ENCODE peak calls at places on chromosomes 1 and 21, in five cellular contexts. One of them, this sample, is unnamed.

GRCh38 chr1:155255243-155256100 is at the start of gene ENTREP3:
- DNase-seq in mesendoderm: peak; percentile 93
- DNase-seq in neuronal stem cell: peak; percentile 87
- DNase-seq in mesenchymal stem cell: peak; percentile 88
- DNase-seq in H1: peak; percentile 61
- DNase-seq in this sample: peak; percentile 78

GRCh38 chr21:29148535-29148934 is 18.1 kb downstream of the MAP3K7CL start:
- DNase-seq in mesendoderm: no peak
- DNase-seq in neuronal stem cell: no peak
- DNase-seq in mesenchymal stem cell: no peak
- DNase-seq in H1: no peak
- DNase-seq in this sample: peak; percentile 64

GRCh38 chr1:33159577-33159976 is 22.3 kb downstream of the TRIM62 start:
- DNase-seq in mesendoderm: no peak
- DNase-seq in neuronal stem cell: no peak
- DNase-seq in mesenchymal stem cell: no peak
- DNase-seq in H1: no peak
- DNase-seq in this sample: no peak

GRCh38 chr1:6141601-6142000 is 38.5 kb downstream of the CHD5 start:
- DNase-seq in mesendoderm: peak; percentile 57
- DNase-seq in neuronal stem cell: no peak
- DNase-seq in mesenchymal stem cell: peak; percentile 6
- DNase-seq in H1: no peak
- DNase-seq in this sample: no peak

GRCh38 chr1:79044974-79045650 is 38.6 kb upstream of the ADGRL4 start:
- DNase-seq in mesendoderm: peak; percentile 49
- DNase-seq in neuronal stem cell: no peak
- DNase-seq in mesenchymal stem cell: no peak
- DNase-seq in H1: peak; percentile 19
- DNase-seq in this sample: no peak

GRCh38 chr1:20735581-20736111 is 3.1 kb upstream of the SH2D5 start:
- DNase-seq in mesendoderm: no peak
- DNase-seq in neuronal stem cell: no peak
- DNase-seq in mesenchymal stem cell: no peak
- DNase-seq in H1: no peak
- DNase-seq in this sample: peak; percentile 25

GRCh38 chr1:224884428-224884827 is 45.0 kb upstream of the DNAH14 start:
- DNase-seq in mesendoderm: peak; percentile 72
- DNase-seq in neuronal stem cell: no peak
- DNase-seq in mesenchymal stem cell: peak; percentile 60
- DNase-seq in H1: no peak
- DNase-seq in this sample: peak; percentile 33

GRCh38 chr1:186530104-186530503 is 69.2 kb upstream of the PDC start:
- DNase-seq in mesendoderm: no peak
- DNase-seq in neuronal stem cell: no peak
- DNase-seq in mesenchymal stem cell: peak; percentile 68
- DNase-seq in H1: no peak
- DNase-seq in this sample: peak; percentile 56

GRCh38 chr1:156663178-156663577 is 14.0 kb downstream of the NES start:
- DNase-seq in mesendoderm: peak; percentile 71
- DNase-seq in neuronal stem cell: no peak
- DNase-seq in mesenchymal stem cell: peak; percentile 68
- DNase-seq in H1: no peak
- DNase-seq in this sample: peak; percentile 79

GRCh38 chr1:183218981-183219621 is 33.0 kb downstream of the LAMC2 start:
- DNase-seq in mesendoderm: no peak
- DNase-seq in neuronal stem cell: no peak
- DNase-seq in mesenchymal stem cell: peak; percentile 7
- DNase-seq in H1: no peak
- DNase-seq in this sample: no peak

GRCh38 chr1:12426030-12426429 is 192.0 kb downstream of the DHRS3 start:
- DNase-seq in mesendoderm: no peak
- DNase-seq in neuronal stem cell: no peak
- DNase-seq in mesenchymal stem cell: no peak
- DNase-seq in H1: no peak
- DNase-seq in this sample: peak; percentile 34

GRCh38 chr1:229098903-229099578 is 171.9 kb upstream of the RAB4A start:
- DNase-seq in mesendoderm: peak; percentile 33
- DNase-seq in neuronal stem cell: no peak
- DNase-seq in mesenchymal stem cell: no peak
- DNase-seq in H1: no peak
- DNase-seq in this sample: no peak
- H2BK5ac ChIP-seq in mesendoderm: peak overlapping the region; percentile 41
- H2BK5ac ChIP-seq in neuronal stem cell: peak overlapping the region; percentile 40
- H2BK5ac ChIP-seq in mesenchymal stem cell: no peak overlapping the region
- H2BK5ac ChIP-seq in H1: peak overlapping the region; percentile 9
- H2BK5ac ChIP-seq in this sample: no peak overlapping the region

GRCh38 chr1:16608838-16609560 is 4.4 kb downstream of the NBPF1 start:
- DNase-seq in mesendoderm: no peak
- DNase-seq in neuronal stem cell: no peak
- DNase-seq in mesenchymal stem cell: no peak
- DNase-seq in H1: no peak
- DNase-seq in this sample: no peak

GRCh38 chr1:16605532-16605931 is 7.8 kb downstream of the NBPF1 start:
- DNase-seq in mesendoderm: no peak
- DNase-seq in neuronal stem cell: no peak
- DNase-seq in mesenchymal stem cell: no peak
- DNase-seq in H1: no peak
- DNase-seq in this sample: no peak

GRCh38 chr1:16606106-16606505 is 7.3 kb downstream of the NBPF1 start:
- DNase-seq in mesendoderm: no peak
- DNase-seq in neuronal stem cell: no peak
- DNase-seq in mesenchymal stem cell: no peak
- DNase-seq in H1: no peak
- DNase-seq in this sample: no peak

GRCh38 chr1:16605213-16605525 is 8.2 kb downstream of the NBPF1 start:
- DNase-seq in mesendoderm: no peak
- DNase-seq in neuronal stem cell: no peak
- DNase-seq in mesenchymal stem cell: no peak
- DNase-seq in H1: no peak
- DNase-seq in this sample: peak; percentile 55

GRCh38 chr1:16607433-16607851 is 5.9 kb downstream of the NBPF1 start:
- DNase-seq in mesendoderm: no peak
- DNase-seq in neuronal stem cell: no peak
- DNase-seq in mesenchymal stem cell: no peak
- DNase-seq in H1: no peak
- DNase-seq in this sample: no peak
- H2BK5ac ChIP-seq in mesendoderm: no peak overlapping the region
- H2BK5ac ChIP-seq in neuronal stem cell: no peak overlapping the region
- H2BK5ac ChIP-seq in mesenchymal stem cell: no peak overlapping the region
- H2BK5ac ChIP-seq in H1: no peak overlapping the region
- H2BK5ac ChIP-seq in this sample: no peak overlapping the region

DNA sequence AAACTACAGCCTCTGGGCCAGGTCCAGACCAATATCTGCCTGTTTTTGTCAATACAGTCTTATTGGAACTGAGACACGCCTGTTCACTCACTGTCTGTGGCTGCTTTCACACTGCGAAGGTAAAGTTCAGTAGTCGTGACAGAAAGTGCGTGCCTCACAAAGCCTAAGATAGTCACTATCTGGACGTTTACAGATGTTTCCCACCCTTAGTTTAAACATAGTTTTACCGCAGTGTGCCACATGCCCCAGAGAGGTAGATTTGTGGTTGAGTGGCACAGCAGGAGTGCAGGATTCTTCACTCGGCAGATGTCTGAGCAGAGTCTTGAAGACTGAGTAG is 61.9 kb downstream of the NFASC start:
- DNase-seq in mesendoderm: no peak
- DNase-seq in neuronal stem cell: no peak
- DNase-seq in mesenchymal stem cell: no peak
- DNase-seq in H1: no peak
- DNase-seq in this sample: no peak
- H2BK5ac ChIP-seq in mesendoderm: peak overlapping the region; percentile 20
- H2BK5ac ChIP-seq in neuronal stem cell: no peak overlapping the region
- H2BK5ac ChIP-seq in mesenchymal stem cell: no peak overlapping the region
- H2BK5ac ChIP-seq in H1: no peak overlapping the region
- H2BK5ac ChIP-seq in this sample: no peak overlapping the region

GRCh38 chr1:228969968-228970800 is 234.9 kb downstream of the RHOU start:
- DNase-seq in mesendoderm: no peak
- DNase-seq in neuronal stem cell: no peak
- DNase-seq in mesenchymal stem cell: no peak
- DNase-seq in H1: no peak
- DNase-seq in this sample: no peak
- H2BK5ac ChIP-seq in mesendoderm: no peak overlapping the region
- H2BK5ac ChIP-seq in neuronal stem cell: no peak overlapping the region
- H2BK5ac ChIP-seq in mesenchymal stem cell: no peak overlapping the region
- H2BK5ac ChIP-seq in H1: no peak overlapping the region
- H2BK5ac ChIP-seq in this sample: no peak overlapping the region

DNA sequence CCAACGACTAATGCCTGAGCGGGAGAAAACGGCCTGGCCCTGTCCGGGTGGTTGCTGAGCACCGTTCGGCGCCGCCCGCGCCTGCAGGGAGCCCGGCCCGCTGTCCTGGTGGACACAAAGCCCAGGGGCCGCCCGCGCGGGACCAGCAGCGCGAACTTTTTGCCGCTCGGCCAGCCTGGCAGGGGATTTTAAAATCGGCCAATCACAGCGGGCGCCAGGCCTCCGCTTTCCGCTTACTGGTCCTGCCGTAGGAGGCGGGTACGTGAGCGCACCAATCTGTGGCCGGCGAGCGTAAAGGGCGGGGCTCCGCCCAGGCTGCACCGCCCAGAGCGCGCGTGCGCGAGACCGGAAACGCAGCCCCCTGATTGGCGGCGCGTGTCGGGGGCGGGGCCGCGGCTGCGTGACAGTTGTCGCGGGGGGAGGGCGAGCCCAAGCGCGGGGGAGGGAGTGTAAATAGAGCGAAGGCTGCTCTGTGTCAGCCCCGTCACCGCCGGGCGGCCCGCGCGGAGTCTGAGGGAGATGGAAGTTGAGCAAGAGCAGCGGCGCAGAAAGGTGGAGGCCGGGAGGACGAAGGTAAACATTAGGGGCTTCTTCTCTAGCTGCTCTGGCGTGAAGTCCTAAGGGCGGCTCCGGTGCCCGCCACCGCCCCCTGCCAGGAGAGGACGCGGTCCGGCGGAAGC is at the start of the genes C21orf58 and PCNT:
- DNase-seq in mesendoderm: peak; percentile 98
- DNase-seq in neuronal stem cell: peak; percentile 95
- DNase-seq in mesenchymal stem cell: peak; percentile 97
- DNase-seq in H1: peak; percentile 88
- DNase-seq in this sample: peak; percentile 97
- H2BK5ac ChIP-seq in mesendoderm: peak within 1 kb of the TSS; percentile 83
- H2BK5ac ChIP-seq in neuronal stem cell: peak within 1 kb of the TSS; percentile 93
- H2BK5ac ChIP-seq in mesenchymal stem cell: peak within 1 kb of the TSS; percentile 22
- H2BK5ac ChIP-seq in H1: peak within 1 kb of the TSS; percentile 90
- H2BK5ac ChIP-seq in this sample: peak within 1 kb of the TSS; percentile 85

DNA sequence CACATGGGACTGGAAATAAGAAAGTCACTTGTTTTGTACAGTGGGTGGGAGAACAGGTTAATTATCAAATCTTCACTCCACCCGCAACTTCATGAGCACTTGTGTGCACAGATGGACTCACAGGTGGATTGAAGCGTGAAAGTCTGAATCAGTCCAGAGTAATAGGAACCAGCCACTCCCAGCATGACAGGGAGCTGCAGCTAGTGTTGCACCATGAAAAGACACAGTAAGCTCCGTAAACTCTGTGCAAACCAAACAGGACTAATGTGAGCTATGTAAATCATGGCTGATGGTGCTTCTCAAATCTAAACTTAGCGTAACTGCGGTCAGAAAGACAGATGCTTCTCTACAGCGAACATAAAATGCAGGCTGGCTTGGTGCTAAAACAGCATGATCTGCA is 114.3 kb downstream of the CENPF start:
- DNase-seq in mesendoderm: no peak
- DNase-seq in neuronal stem cell: no peak
- DNase-seq in mesenchymal stem cell: no peak
- DNase-seq in H1: no peak
- DNase-seq in this sample: no peak
- H2BK5ac ChIP-seq in mesendoderm: no peak overlapping the region
- H2BK5ac ChIP-seq in neuronal stem cell: no peak overlapping the region
- H2BK5ac ChIP-seq in mesenchymal stem cell: no peak overlapping the region
- H2BK5ac ChIP-seq in H1: no peak overlapping the region
- H2BK5ac ChIP-seq in this sample: no peak overlapping the region

This sample was measured in IMR-90.